ENCODE peak calls at places on chromosomes 12 and 14, in eight cellular contexts. U is stimulated activated naive CD4-positive, alpha-beta T cell treated with Interleukin-2 at 50 U/mL for 16 hours; A is endothelial cell of umbilical vein; M is neural crest cell; T is AG08395; G is HTR-8/SVneo; I is cardiac fibroblast; D is effector CD8-positive, alpha-beta T cell. P is an unnamed sample.

GRCh38 chr14:100012478-100012925 is 52.7 kb upstream of the EVL start:
- DNase-seq in U (no peak), A (peak; percentile 40), M (no peak), T (peak; percentile 54), G (no peak), I (peak; percentile 76), D (no peak), P (no peak)

GRCh38 chr12:95303476-95303875 is 85.9 kb downstream of the VEZT start:
- DNase-seq in U (no peak), A (peak; percentile 68), M (no peak), T (no peak), G (no peak), I (no peak), D (no peak), P (peak; percentile 16)

GRCh38 chr14:105480807-105481801 is 5.6 kb upstream of the CRIP1 start:
- DNase-seq in U (peak; percentile 85), A (peak; percentile 93), M (peak; percentile 99), T (peak; percentile 93), G (peak; percentile 92), I (peak; percentile 93), D (peak; percentile 90), P (peak; percentile 91)

GRCh38 chr12:89949457-89950195 is 241.0 kb upstream of the ATP2B1 start:
- DNase-seq in U (peak; percentile 23), A (peak; percentile 98), M (no peak), T (peak; percentile 57), G (no peak), I (peak; percentile 91), D (peak; percentile 13), P (peak; percentile 98)

GRCh38 chr14:66992776-66993175 is 196.5 kb upstream of the GARIN2 start:
- DNase-seq in U (no peak), A (no peak), M (no peak), T (no peak), G (no peak), I (no peak), D (no peak), P (no peak)

GRCh38 chr14:63039800-63040380 is 5.4 kb downstream of the KCNH5 start:
- DNase-seq in U (no peak), A (peak; percentile 66), M (no peak), T (no peak), G (peak; percentile 81), I (peak; percentile 63), D (no peak), P (peak; percentile 27)

GRCh38 chr12:66713984-66714383 is 35.1 kb upstream of the GRIP1 start:
- DNase-seq in U (no peak), A (no peak), M (no peak), T (no peak), G (no peak), I (no peak), D (no peak), P (no peak)

GRCh38 chr14:69654109-69654508 is 42.7 kb downstream of the SUSD6 start:
- DNase-seq in U (no peak), A (no peak), M (no peak), T (no peak), G (no peak), I (no peak), D (no peak), P (no peak)

GRCh38 chr12:54029529-54030441 is 1.5 kb downstream of the HOXC6 start:
- DNase-seq in U (no peak), A (no peak), M (no peak), T (peak; percentile 32), G (no peak), I (no peak), D (no peak), P (no peak)

GRCh38 chr12:57237653-57237951 is 8.1 kb downstream of the SHMT2 start:
- DNase-seq in U (no peak), A (no peak), M (no peak), T (no peak), G (no peak), I (no peak), D (no peak), P (no peak)

GRCh38 chr14:80278293-80279037 is 67.2 kb upstream of the DIO2 start:
- DNase-seq in U (no peak), A (peak; percentile 31), M (no peak), T (no peak), G (no peak), I (peak; percentile 82), D (no peak), P (no peak)

GRCh38 chr14:65703996-65704395 is 291.5 kb downstream of the FUT8 start:
- DNase-seq in U (no peak), A (no peak), M (no peak), T (peak; percentile 11), G (no peak), I (peak; percentile 6), D (no peak), P (no peak)

GRCh38 chr12:22518998-22519397 is 25.3 kb downstream of the C2CD5 start:
- DNase-seq in U (no peak), A (no peak), M (no peak), T (no peak), G (no peak), I (peak; percentile 10), D (no peak), P (no peak)

GRCh38 chr14:103512701-103513611 is 9.7 kb downstream of the CKB start:
- DNase-seq in U (no peak), A (peak; percentile 28), M (no peak), T (peak; percentile 93), G (no peak), I (peak; percentile 64), D (no peak), P (no peak)

GRCh38 chr12:88802307-88802706 is 222.0 kb upstream of the KITLG start:
- DNase-seq in U (no peak), A (no peak), M (no peak), T (no peak), G (no peak), I (no peak), D (no peak), P (no peak)

GRCh38 chr12:47223848-47224213 is 144.1 kb upstream of the AMIGO2 start:
- DNase-seq in U (no peak), A (peak; percentile 57), M (no peak), T (no peak), G (no peak), I (peak; percentile 38), D (no peak), P (peak; percentile 2)

GRCh38 chr14:103819503-103820307 is 27.7 kb downstream of the PPP1R13B start:
- DNase-seq in U (no peak), A (peak; percentile 30), M (no peak), T (peak; percentile 41), G (no peak), I (peak; percentile 58), D (no peak), P (peak; percentile 6)